ENCODE peak calls at places on chromosomes 6 and 20, in four cellular contexts. H is SK-N-SH, W is GM12892, J is K562. U is an unnamed sample.
A peak's percentile ranks its signal among the peaks of the same experiment; 100 is the strongest.

GRCh38 chr6:118663993-118664985 is 12.9 kb upstream of the CEP85L start:
- DNase-seq in H (no peak), J (no peak), W (no peak), U (no peak)

GRCh38 chr20:50475879-50476292 is 34.3 kb upstream of the PTPN1 start:
- DNase-seq in J (peak; percentile 83), W (no peak), H (no peak), U (no peak)

GRCh38 chr6:4381379-4381778 is 246.0 kb upstream of the ECI2 start:
- DNase-seq in H (no peak), W (no peak), J (no peak), U (no peak)

GRCh38 chr20:2053615-2054014 is 48.0 kb upstream of the STK35 start:
- DNase-seq in H (no peak), J (no peak), W (no peak), U (no peak)

GRCh38 chr6:181049-181654 is 111.1 kb upstream of the DUSP22 start:
- DNase-seq in H (no peak), W (no peak), J (no peak), U (no peak)

GRCh38 chr6:161584051-161584450 is 310.2 kb upstream of the AGPAT4 start:
- DNase-seq in J (no peak), W (no peak), H (peak; percentile 12), U (no peak)

GRCh38 chr20:15155848-15156401 is 818.5 kb upstream of the FLRT3 start:
- DNase-seq in H (no peak), J (no peak), W (no peak), U (no peak)

GRCh38 chr6:3732345-3733141 is 19.0 kb downstream of the PXDC1 start:
- DNase-seq in W (no peak), J (peak; percentile 77), H (peak; percentile 82), U (peak; percentile 58)

GRCh38 chr20:52096117-52096516 is 95.5 kb downstream of the ZFP64 start:
- DNase-seq in W (no peak), J (no peak), H (no peak), U (no peak)

GRCh38 chr6:136607932-136608772 is 57.9 kb upstream of the MAP7 start:
- DNase-seq in H (peak; percentile 35), W (peak; percentile 21), J (peak; percentile 57), U (peak; percentile 31)

GRCh38 chr20:17109307-17109706 is 117.5 kb upstream of the PCSK2 start:
- DNase-seq in W (no peak), H (no peak), J (no peak), U (no peak)

GRCh38 chr20:9963029-9963428 is 71.8 kb upstream of the ANKEF1 start:
- DNase-seq in H (no peak), W (no peak), J (no peak), U (no peak)

GRCh38 chr6:104326173-104327001 is 533.3 kb downstream of the HACE1 start:
- DNase-seq in J (no peak), H (no peak), W (no peak), U (no peak)

GRCh38 chr6:12637960-12638641 is 78.5 kb upstream of the PHACTR1 start:
- DNase-seq in J (peak; percentile 24), W (no peak), H (peak; percentile 42), U (no peak)

GRCh38 chr20:44800398-44801046 is 9.8 kb downstream of the RIMS4 start:
- DNase-seq in J (peak; percentile 38), W (no peak), H (peak; percentile 36), U (no peak)

GRCh38 chr6:107656381-107656780 is 166.5 kb downstream of the SOBP start:
- DNase-seq in J (no peak), H (no peak), W (no peak), U (no peak)

GRCh38 chr6:3455490-3456394 is 1.1 kb downstream of the SLC22A23 start:
- DNase-seq in W (peak; percentile 24), H (peak; percentile 53), J (peak; percentile 41), U (no peak)

GRCh38 chr6:34232901-34233300 is 3.8 kb upstream of the HMGA1 start:
- DNase-seq in H (no peak), W (no peak), J (no peak), U (no peak)

GRCh38 chr20:51121901-51122412 is 99.0 kb upstream of the KCNG1 start:
- DNase-seq in J (no peak), W (no peak), H (no peak), U (no peak)

GRCh38 chr20:41169791-41170351 is 32.5 kb downstream of the PLCG1 start:
- DNase-seq in H (no peak), J (no peak), W (no peak), U (no peak)

GRCh38 chr20:10478205-10478604 is 43.1 kb downstream of the SLX4IP start:
- DNase-seq in J (no peak), H (no peak), W (no peak), U (no peak)

GRCh38 chr6:219641-220198 is 72.6 kb upstream of the DUSP22 start:
- DNase-seq in H (no peak), W (no peak), J (peak; percentile 72), U (no peak)

GRCh38 chr6:45289751-45290514 is 38.2 kb upstream of the RUNX2 start:
- DNase-seq in J (no peak), H (no peak), W (no peak), U (no peak)

GRCh38 chr6:114638346-114638745 is 295.5 kb upstream of the HS3ST5 start:
- DNase-seq in J (no peak), W (no peak), H (no peak), U (no peak)

GRCh38 chr6:136641166-136641565 is 90.9 kb upstream of the MAP7 start:
- DNase-seq in W (no peak), J (no peak), H (no peak), U (no peak)

GRCh38 chr6:9801255-9801757 is 613.6 kb downstream of the TFAP2A start:
- DNase-seq in J (no peak), W (no peak), H (no peak), U (no peak)

GRCh38 chr20:32535953-32536823 is 48.9 kb downstream of the NOL4L start:
- DNase-seq in J (peak; percentile 91), H (peak; percentile 96), W (peak; percentile 73), U (peak; percentile 82)

DNA sequence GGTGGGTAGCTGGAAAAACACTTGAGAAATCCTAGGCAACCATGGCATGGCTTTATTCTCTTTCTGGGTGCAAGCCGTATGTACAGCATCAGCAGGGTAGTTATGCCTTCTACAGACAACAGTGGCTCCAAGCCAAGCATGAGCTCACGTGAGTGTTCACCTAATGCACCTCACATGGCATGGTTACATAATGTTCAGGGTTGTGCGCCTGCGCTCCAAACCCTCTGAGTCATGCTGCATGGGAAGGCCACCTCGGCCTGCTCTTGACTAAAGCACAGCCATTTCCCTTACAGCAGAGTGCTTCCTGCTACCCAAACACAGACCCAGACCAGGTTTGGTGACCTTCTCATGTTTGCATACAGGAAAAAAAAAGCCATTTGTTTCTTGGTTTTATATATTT is 96.2 kb downstream of the VIP start:
- DNase-seq in J (no peak), H (no peak), W (no peak), U (no peak)
- TF ChIP-seq TAF1 in J (no peak), H (no peak), W (no peak), U (no peak)

GRCh38 chr6:40349566-40350192 is 237.5 kb downstream of the LRFN2 start:
- DNase-seq in J (peak; percentile 1), H (no peak), W (no peak), U (no peak)
- TF ChIP-seq TAF1 in J (no peak), H (no peak), W (no peak), U (no peak)

DNA sequence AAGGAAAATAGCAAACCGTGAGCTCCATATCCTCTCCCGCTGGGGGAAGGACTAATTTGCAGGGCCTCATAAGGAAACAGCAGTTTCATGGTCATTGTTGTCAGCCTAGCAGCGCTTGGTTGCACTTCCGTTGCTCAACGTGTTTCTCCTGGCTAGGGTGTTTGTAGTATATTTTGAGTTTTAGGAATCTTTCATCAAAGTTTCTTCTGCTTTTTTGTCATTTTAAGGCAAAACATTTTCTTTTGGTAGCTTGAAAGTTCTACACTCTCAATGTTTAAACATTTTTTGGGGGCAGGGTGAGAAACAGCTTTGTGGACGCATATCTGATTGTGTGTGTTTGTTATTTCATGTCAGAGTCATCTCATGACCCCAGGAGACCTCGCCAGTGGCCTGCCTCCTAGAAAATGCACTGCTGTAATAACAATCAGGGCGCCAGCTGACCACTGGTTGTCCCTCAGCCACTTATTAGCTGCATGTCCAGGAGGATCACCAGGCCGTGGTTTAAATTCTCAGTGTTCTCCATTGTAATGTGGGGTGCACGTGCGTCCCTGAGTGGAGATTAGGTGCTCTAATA is 20.6 kb downstream of the JARID2 start:
- DNase-seq in W (no peak), J (peak; percentile 70), H (no peak), U (no peak)
- TF ChIP-seq TAF1 in W (no peak), J (no peak), H (no peak), U (no peak)

DNA sequence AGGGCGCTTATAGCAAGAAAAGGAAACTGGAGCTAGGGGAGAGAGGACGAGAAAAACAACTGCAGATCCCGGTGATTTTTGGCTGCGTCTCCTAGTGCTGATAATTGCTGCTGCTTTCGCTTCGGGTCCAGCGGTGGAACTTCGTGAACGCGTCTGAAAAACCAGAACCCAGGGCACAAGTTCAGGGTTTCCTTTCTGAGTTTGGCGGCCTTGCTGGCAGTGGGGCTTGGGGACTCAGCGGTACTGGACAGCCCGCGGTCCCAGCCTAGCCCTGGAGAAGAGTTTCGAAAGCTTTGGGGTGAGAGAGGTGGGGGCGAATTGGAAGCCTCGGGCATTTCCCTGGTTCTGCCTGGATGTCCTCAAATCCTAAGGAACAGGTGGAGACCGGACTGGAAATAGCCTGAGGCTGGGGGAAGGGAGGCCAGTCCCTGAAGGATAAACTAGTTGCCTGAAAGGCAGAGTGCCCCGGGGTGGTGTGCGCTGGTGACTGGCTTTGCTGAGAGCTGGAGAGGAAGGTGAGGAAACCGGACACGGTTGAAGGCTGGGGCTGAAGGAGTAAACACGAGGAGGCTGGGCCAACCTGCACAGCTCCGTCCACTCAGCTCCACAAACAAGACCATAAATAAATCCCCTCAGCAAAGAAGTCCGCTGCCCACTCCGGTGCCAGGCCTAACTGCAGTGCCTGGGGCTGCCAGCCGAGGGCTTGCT is 857 bp downstream of the GMPR start:
- DNase-seq in W (no peak), J (peak; percentile 55), H (peak; percentile 59), U (no peak)
- TF ChIP-seq TAF1 in W (no peak), J (no peak), H (no peak), U (no peak)